ENCODE peak calls at places on chromosomes 13 and 19, in four cellular contexts. X is spleen; W is gastrocnemius medialis; M is CD8-positive, alpha-beta T cell. L is an unnamed sample.

GRCh38 chr13:26022538-26023292 is 29.1 kb downstream of the SHISA2 start:
- DNase-seq in M (no peak), W (peak), X (no peak), L (peak)

GRCh38 chr19:41872775-41873647 is 4.1 kb upstream of the CD79A start:
- DNase-seq in W (no peak), M (peak), X (peak), L (peak)

GRCh38 chr19:45076851-45077730 is 813 bp upstream of the ZNF296 start:
- DNase-seq in W (no peak), M (no peak), X (no peak), L (no peak)

GRCh38 chr13:50993908-50994307 is 84.3 kb downstream of the RNASEH2B start:
- DNase-seq in M (no peak), X (no peak), W (no peak), L (peak)

GRCh38 chr13:42994878-42995277 is 2.8 kb upstream of the EPSTI1 start:
- DNase-seq in X (no peak), W (no peak), M (no peak), L (no peak)

GRCh38 chr13:42992585-42993122 is 613 bp upstream of the EPSTI1 start:
- DNase-seq in W (no peak), M (no peak), X (no peak), L (no peak)

GRCh38 chr19:34588249-34588648 is 88.7 kb downstream of the SCGB2B2 start:
- DNase-seq in W (no peak), M (no peak), X (no peak), L (no peak)

GRCh38 chr13:100356889-100357288 is 231.7 kb downstream of the GGACT start:
- DNase-seq in X (no peak), W (no peak), M (no peak), L (peak)

GRCh38 chr19:23776507-23777205 is 18.0 kb upstream of the ZNF681 start:
- DNase-seq in M (no peak), W (no peak), X (no peak), L (no peak)

GRCh38 chr19:15424121-15424520 is 5.3 kb upstream of the AKAP8L start:
- DNase-seq in M (no peak), X (no peak), W (no peak), L (no peak)

GRCh38 chr19:15421726-15422260 is 3.0 kb upstream of the AKAP8L start:
- DNase-seq in X (no peak), W (peak), M (no peak), L (no peak)

GRCh38 chr19:15423130-15423529 is 4.3 kb upstream of the AKAP8L start:
- DNase-seq in W (no peak), X (no peak), M (no peak), L (no peak)

GRCh38 chr19:15421136-15421535 is 2.3 kb upstream of the AKAP8L start:
- DNase-seq in W (no peak), X (no peak), M (no peak), L (no peak)

DNA sequence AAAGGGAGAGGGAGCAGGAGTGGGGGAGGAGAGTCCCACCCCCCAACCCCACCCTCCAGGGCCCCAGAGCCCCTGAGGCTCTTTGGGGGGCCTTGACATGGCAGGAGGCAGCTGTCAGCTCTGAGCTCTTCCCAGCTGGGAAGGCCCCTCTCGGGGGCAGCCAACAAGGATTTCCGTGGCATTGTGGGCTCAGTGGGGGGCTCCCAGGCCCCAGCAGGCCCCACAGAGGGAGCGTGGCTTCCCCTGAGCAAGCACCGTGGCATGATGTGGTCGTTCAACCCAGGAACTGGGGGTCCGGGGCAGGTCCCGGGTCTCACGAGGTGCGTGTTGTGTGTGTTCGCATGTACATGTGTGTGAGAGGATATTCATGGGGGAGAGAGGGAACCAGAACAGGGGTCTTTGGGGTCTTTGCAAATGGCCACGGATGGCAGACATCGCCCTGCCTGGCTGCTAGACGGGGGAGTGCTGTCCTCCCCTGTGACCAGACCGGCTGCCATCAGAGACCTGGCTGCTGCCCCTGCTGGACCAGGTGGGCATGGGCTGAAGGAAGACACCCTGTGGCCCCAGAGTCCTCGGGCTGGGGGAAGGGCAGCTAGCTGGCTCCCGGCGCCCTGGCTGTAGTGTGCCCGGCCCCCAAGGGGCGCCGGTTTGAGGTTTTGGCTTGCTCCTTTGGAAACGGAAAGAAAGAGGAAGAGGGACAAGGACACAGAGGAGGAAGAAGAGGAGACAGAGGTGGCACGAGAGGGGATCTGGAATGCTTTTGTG is 3.7 kb upstream of the AKAP8L start:
- DNase-seq in X (no peak), W (no peak), M (no peak), L (no peak)
- H3K4me3 ChIP-seq in X (no peak), W (no peak), M (no peak), L (no peak)

DNA sequence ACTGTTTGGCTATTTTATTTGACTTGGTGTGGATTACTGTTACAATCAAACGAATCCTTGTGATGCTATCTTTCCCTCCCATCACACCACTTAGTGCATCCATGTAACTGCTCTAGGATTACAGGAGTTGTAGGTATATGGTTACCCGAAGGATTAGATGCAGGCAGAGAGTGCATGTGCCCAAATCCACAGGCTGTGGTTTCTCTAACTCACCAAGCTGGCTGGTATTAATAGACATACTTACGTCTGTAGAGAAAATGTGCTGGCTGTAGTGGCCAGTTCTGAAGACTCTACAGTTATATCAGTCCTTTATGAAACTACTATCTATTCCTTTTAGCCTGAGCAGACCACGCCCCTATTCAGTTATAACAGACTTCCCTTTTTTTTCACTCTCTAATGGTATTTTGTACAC is 1.1 kb upstream of the HMGB1 start:
- DNase-seq in W (no peak), M (no peak), X (no peak), L (no peak)
- H3K4me3 ChIP-seq in W (no peak), M (no peak), X (no peak), L (no peak)

GRCh38 chr19:7161292-7161691 is 91.8 kb downstream of the ZNF557 start:
- DNase-seq in M (no peak), W (no peak), X (no peak), L (no peak)

GRCh38 chr19:7159105-7159933 is 89.8 kb downstream of the ZNF557 start:
- DNase-seq in M (no peak), W (peak), X (no peak), L (peak)
- H3K4me3 ChIP-seq in M (no peak), W (peak), X (no peak), L (peak)

GRCh38 chr19:6710273-6711077 is 10.0 kb downstream of the C3 start:
- DNase-seq in M (no peak), X (peak), W (no peak), L (no peak)
- H3K4me3 ChIP-seq in M (no peak), X (no peak), W (no peak), L (no peak)

GRCh38 chr13:106917024-106917491 is 349.1 kb upstream of the ARGLU1 start:
- DNase-seq in X (no peak), M (no peak), W (no peak), L (peak)
- H3K4me3 ChIP-seq in X (peak), M (no peak), W (peak), L (peak)

GRCh38 chr13:95485045-95485517 is 67.4 kb upstream of the CLDN10 start:
- DNase-seq in W (no peak), M (no peak), X (no peak), L (peak)

GRCh38 chr13:95484052-95484451 is 68.5 kb upstream of the CLDN10 start:
- DNase-seq in X (no peak), W (no peak), M (no peak), L (no peak)

GRCh38 chr13:95481051-95481775 is 71.3 kb upstream of the CLDN10 start:
- DNase-seq in W (no peak), X (no peak), M (no peak), L (peak)

GRCh38 chr13:95480131-95480545 is 72.4 kb upstream of the CLDN10 start:
- DNase-seq in W (peak), M (no peak), X (no peak), L (peak)

DNA sequence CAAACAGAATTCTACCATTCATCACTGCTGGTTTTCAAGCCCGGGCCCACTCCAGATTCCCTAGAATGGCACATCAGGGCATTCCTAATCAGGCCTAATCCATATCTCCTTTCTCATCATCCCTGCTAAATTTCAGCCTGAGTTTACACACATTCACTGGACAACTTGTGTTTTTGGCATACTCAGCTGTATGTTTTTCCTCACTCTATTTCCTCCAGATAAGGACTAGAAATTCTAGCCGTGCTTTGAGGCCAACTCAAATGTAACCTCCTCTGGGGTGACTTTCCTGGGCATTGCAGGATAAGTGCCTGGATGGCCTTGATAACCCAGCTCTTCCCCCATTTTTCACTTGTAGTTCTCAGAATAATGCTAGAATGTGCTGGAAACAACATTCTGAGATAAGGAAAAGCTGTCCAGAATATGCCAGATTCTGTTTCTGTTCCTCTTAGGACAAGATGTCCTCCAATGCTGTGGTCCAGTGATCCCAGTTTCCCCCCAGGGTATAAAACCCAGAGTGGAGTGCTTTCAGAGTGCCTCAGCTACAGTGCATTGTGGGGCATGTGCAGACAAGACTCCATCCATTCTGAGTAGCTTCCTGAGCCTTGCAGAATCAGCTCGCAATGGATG is 66.9 kb upstream of the CLDN10 start:
- DNase-seq in X (no peak), M (no peak), W (no peak), L (peak)
- H3K4me3 ChIP-seq in X (no peak), M (no peak), W (no peak), L (no peak)

GRCh38 chr19:49338023-49338677 is 2.9 kb downstream of the CD37 start:
- DNase-seq in X (peak), M (no peak), W (no peak), L (no peak)
- H3K4me3 ChIP-seq in X (peak), M (no peak), W (peak), L (no peak)

DNA sequence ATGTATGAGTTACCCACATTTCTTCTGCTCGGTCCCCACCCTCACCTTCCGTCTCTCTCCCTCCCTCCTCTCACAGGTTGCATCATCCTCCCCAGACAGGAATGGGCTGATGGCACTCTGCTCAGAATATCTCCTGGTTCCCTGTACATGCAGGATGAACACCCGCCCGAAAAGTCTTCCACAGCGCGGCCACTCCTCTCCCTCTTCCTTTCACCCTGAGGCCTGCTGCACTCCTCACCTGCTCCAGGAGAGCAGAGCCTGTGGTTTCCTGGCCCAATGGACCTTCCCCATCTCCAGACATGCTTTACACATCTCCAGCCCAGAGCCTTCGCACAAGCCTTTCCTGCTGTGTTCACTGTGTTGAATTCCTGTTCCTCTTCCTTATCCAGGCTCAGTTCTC is 40.9 kb downstream of the GSX1 start:
- DNase-seq in M (no peak), W (no peak), X (no peak), L (no peak)
- H3K4me3 ChIP-seq in M (no peak), W (no peak), X (no peak), L (no peak)

L was measured in fibroblast of pulmonary artery.